ENCODE peak calls at places on chromosomes 16 and 17, in four cellular contexts. P is neuronal stem cell, Z is mesenchymal stem cell, K is H9. D is an unnamed sample.
A peak's percentile ranks its signal among the peaks of the same experiment; 100 is the strongest.

GRCh38 chr17:13044713-13045112 is 26.9 kb upstream of the ELAC2 start:
- DNase-seq in P (no peak), Z (no peak), K (no peak), D (no peak)

GRCh38 chr16:10594312-10594950 is 14.0 kb upstream of the EMP2 start:
- DNase-seq in P (no peak), Z (no peak), K (no peak), D (no peak)

GRCh38 chr17:80825471-80826345 is 165.9 kb upstream of the CHMP6 start:
- DNase-seq in P (no peak), Z (no peak), K (no peak), D (peak; percentile 4)

GRCh38 chr17:52938623-52939230 is 780.2 kb upstream of the CA10 start:
- DNase-seq in P (no peak), Z (no peak), K (no peak), D (no peak)

GRCh38 chr17:81422776-81423697 is 27.8 kb downstream of the BAHCC1 start:
- DNase-seq in P (no peak), Z (peak; percentile 98), K (peak; percentile 69), D (peak; percentile 18)

GRCh38 chr16:68105611-68106010 is 20.4 kb downstream of the NFATC3 start:
- DNase-seq in P (no peak), Z (no peak), K (no peak), D (no peak)

GRCh38 chr17:44794699-44795413 is 35.2 kb downstream of the GJC1 start:
- DNase-seq in P (no peak), Z (peak; percentile 99), K (no peak), D (peak; percentile 64)

GRCh38 chr16:1545044-1545736 is 11.7 kb downstream of the TMEM204 start:
- DNase-seq in P (no peak), Z (peak; percentile 57), K (no peak), D (no peak)

GRCh38 chr17:67438669-67439068 is 61.6 kb downstream of the PITPNC1 start:
- DNase-seq in P (no peak), Z (no peak), K (no peak), D (no peak)

GRCh38 chr17:17350491-17351355 is 47.5 kb downstream of the NT5M start:
- DNase-seq in P (no peak), Z (peak; percentile 39), K (peak; percentile 80), D (no peak)

GRCh38 chr17:27535178-27535928 is 79.1 kb downstream of the KSR1 start:
- DNase-seq in P (no peak), Z (peak; percentile 59), K (no peak), D (peak; percentile 62)

GRCh38 chr17:13885953-13886889 is 183.1 kb upstream of the COX10 start:
- DNase-seq in P (no peak), Z (peak; percentile 79), K (no peak), D (peak; percentile 6)

GRCh38 chr16:89705006-89705405 is 3.5 kb upstream of the SPATA2L start:
- DNase-seq in P (no peak), Z (no peak), K (no peak), D (no peak)
- H2BK12ac ChIP-seq in P (no peak overlapping the region), Z (no peak overlapping the region), K (no peak overlapping the region), D (no peak overlapping the region)

DNA sequence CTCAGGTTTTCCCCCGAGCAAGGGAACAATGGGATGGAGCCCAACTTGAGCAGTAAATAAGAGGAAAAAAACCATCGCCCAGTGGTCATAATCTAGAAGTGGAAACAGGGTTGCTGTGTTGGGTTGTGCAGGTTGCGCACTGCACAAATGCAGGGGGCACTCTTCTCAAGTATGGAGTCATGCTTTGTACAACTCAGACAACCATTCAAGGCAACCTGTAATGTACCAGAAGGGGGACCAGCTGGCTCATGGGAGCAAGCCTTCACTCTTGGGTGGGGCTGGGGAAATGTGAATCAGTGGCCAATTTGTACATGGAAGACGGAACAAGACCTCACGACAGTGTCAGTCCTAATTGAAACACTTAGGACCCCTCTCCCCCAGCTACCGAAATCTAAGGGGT is 23.9 kb upstream of the LITAF start:
- DNase-seq in P (no peak), Z (no peak), K (no peak), D (no peak)
- H2BK12ac ChIP-seq in P (peak overlapping the region; percentile 8), Z (no peak overlapping the region), K (no peak overlapping the region), D (no peak overlapping the region)

GRCh38 chr17:29045026-29045425 is 2.1 kb downstream of the PIPOX start:
- DNase-seq in P (no peak), Z (no peak), K (no peak), D (no peak)
- H2BK12ac ChIP-seq in P (no peak overlapping the region), Z (no peak overlapping the region), K (no peak overlapping the region), D (no peak overlapping the region)

GRCh38 chr17:9054146-9054545 is 32.8 kb downstream of the NTN1 start:
- DNase-seq in P (no peak), Z (no peak), K (peak; percentile 51), D (peak; percentile 75)

GRCh38 chr17:9053406-9053805 is 32.1 kb downstream of the NTN1 start:
- DNase-seq in P (no peak), Z (no peak), K (no peak), D (peak; percentile 95)

GRCh38 chr17:9056566-9056965 is 35.3 kb downstream of the NTN1 start:
- DNase-seq in P (no peak), Z (no peak), K (peak; percentile 22), D (no peak)

GRCh38 chr17:9054611-9055010 is 33.3 kb downstream of the NTN1 start:
- DNase-seq in P (peak; percentile 18), Z (no peak), K (peak; percentile 93), D (no peak)

DNA sequence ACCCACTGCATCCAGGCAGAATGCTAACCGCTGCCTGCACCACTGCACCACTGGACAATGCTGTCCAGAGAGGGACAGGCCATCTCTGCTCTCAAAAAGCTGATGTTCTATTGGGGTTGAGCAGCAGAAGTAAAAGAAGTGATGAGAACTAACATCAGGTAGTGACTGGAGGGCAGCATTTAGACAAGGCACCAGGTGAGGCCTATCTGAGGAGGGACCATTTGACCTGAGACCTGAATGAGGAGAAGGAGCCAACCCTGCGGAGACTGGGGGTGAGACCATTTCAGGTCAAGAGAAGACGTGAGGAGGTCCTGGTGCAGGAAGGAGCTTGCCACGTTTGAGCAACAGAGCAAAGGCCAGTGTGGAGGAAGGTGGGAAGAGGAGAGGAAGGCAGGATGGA is 34.0 kb downstream of the NTN1 start:
- DNase-seq in P (no peak), Z (no peak), K (no peak), D (no peak)
- H2BK12ac ChIP-seq in P (no peak overlapping the region), Z (no peak overlapping the region), K (no peak overlapping the region), D (no peak overlapping the region)